ENCODE peak calls at places on chromosomes 13 and 19, in nine cellular contexts. D is heart right ventricle, Z is upper lobe of left lung, U is heart left ventricle, Y is tibial artery, S is neuronal stem cell, M is testis, I is ascending aorta, J is gastrocnemius medialis. A is an unnamed sample.

GRCh38 chr13:28035146-28035782 is 46.8 kb upstream of the URAD start:
- DNase-seq in J (no peak), I (no peak), U (no peak), Y (no peak), Z (peak; percentile 39), S (no peak), D (no peak), M (no peak), A (no peak)

GRCh38 chr13:45162194-45162593 is 38.7 kb downstream of the KCTD4 start:
- DNase-seq in J (no peak), U (no peak), M (no peak), S (no peak), Z (no peak), I (no peak), Y (no peak), D (no peak), A (no peak)

GRCh38 chr13:81381560-81381959 is 1040.6 kb upstream of the SPRY2 start:
- DNase-seq in Z (no peak), Y (no peak), I (no peak), U (no peak), M (no peak), S (no peak), J (no peak), D (no peak), A (no peak)

GRCh38 chr19:49150106-49150943 is 4.9 kb downstream of the HRC start:
- DNase-seq in Y (peak; percentile 90), I (peak; percentile 89), M (peak; percentile 88), U (peak; percentile 89), J (peak; percentile 68), S (peak; percentile 90), Z (peak; percentile 79), D (peak; percentile 87), A (peak; percentile 89)

GRCh38 chr19:55442372-55443044 is 592 bp downstream of the SHISA7 start:
- DNase-seq in U (no peak), Y (no peak), Z (no peak), I (no peak), S (no peak), J (no peak), M (no peak), D (no peak), A (no peak)

GRCh38 chr13:46012404-46012803 is 40.1 kb downstream of the ZC3H13 start:
- DNase-seq in D (no peak), J (no peak), S (no peak), Z (no peak), Y (no peak), U (no peak), M (no peak), I (no peak), A (no peak)

GRCh38 chr19:55172741-55173140 is 6.3 kb upstream of the DNAAF3 start:
- DNase-seq in J (no peak), Z (no peak), S (no peak), Y (no peak), U (no peak), M (no peak), D (no peak), I (no peak), A (no peak)

GRCh38 chr13:80649274-80649673 is 308.3 kb upstream of the SPRY2 start:
- DNase-seq in Y (no peak), Z (no peak), M (no peak), U (no peak), J (no peak), S (no peak), I (no peak), D (no peak), A (no peak)

GRCh38 chr19:14385492-14385891 is 4.2 kb downstream of the ADGRE5 start:
- DNase-seq in Y (no peak), Z (no peak), S (no peak), J (no peak), M (no peak), I (no peak), U (no peak), D (no peak), A (no peak)
- H3K27ac ChIP-seq in Y (peak overlapping the region; percentile 94), Z (peak overlapping the region; percentile 58), S (no peak overlapping the region), J (peak overlapping the region; percentile 64), M (no peak overlapping the region), I (peak overlapping the region; percentile 97), U (no peak overlapping the region), D (no peak overlapping the region), A (no peak overlapping the region)

GRCh38 chr13:41915096-41915495 is 45.8 kb downstream of the VWA8 start:
- DNase-seq in J (no peak), Z (no peak), Y (no peak), M (no peak), S (no peak), D (no peak), I (no peak), U (no peak), A (no peak)

GRCh38 chr13:41917641-41918040 is 43.3 kb downstream of the VWA8 start:
- DNase-seq in Y (no peak), J (no peak), U (no peak), D (no peak), I (no peak), S (no peak), Z (no peak), M (no peak), A (no peak)

GRCh38 chr13:41919741-41920487 is 41.0 kb downstream of the VWA8 start:
- DNase-seq in U (no peak), D (no peak), S (no peak), Y (no peak), I (no peak), J (no peak), M (no peak), Z (no peak), A (peak; percentile 37)

GRCh38 chr13:41916173-41916954 is 44.5 kb downstream of the VWA8 start:
- DNase-seq in U (no peak), Y (no peak), Z (no peak), D (no peak), J (no peak), M (no peak), I (no peak), S (no peak), A (no peak)

DNA sequence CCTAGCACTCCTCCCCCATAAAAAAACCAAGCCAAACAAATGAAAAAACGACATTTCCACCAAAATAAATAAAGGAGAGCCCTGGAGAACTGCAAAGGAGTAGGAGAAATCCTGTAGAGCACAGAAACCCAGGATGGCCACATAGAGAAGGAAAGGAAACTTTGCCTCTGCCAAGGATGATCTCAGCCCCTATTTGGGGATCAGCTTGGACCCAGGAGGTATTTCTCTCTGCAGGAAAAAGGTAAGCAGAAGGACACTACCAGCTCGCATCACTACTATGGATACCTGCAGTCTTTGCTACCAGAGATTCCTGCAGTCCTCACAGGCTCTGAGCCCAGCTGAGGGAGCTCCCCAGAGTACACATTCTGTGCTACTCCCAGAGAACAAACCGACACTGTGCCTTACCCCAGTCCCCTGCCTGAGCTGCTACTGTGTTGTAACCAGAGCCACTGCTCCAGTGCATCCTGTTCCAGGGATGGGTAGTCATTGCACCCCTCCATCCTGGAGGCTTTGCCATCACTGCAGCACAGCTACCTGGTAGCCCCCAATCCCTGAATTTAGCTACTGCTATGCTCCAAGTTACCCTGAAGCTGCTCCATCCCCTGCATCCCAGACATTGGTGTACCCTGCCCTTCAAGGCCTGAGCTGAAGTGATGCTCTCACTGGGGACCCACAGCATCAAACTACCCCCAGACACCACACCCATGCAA is 41.7 kb downstream of the VWA8 start:
- DNase-seq in Y (no peak), U (no peak), Z (no peak), D (peak; percentile 54), J (no peak), M (no peak), I (no peak), S (no peak), A (no peak)
- H3K4me1 ChIP-seq in Y (peaks cover 14% of the 10 kb centered on the region), U (peaks cover 51% of the 10 kb centered on the region), Z (peaks cover 13% of the 10 kb centered on the region), D (peaks cover 39% of the 10 kb centered on the region), J (peaks cover 59% of the 10 kb centered on the region), M (peaks cover 5% of the 10 kb centered on the region), I (peaks cover 28% of the 10 kb centered on the region), S (no peaks in the 10 kb centered on the region), A (peaks cover 5% of the 10 kb centered on the region)

GRCh38 chr19:14758816-14759215 is 19.5 kb downstream of the ADGRE2 start:
- DNase-seq in Z (no peak), D (no peak), M (no peak), J (no peak), Y (no peak), U (no peak), I (peak; percentile 2), S (no peak), A (no peak)
- H3K27ac ChIP-seq in Z (no peak overlapping the region), D (no peak overlapping the region), M (no peak overlapping the region), J (no peak overlapping the region), Y (no peak overlapping the region), U (no peak overlapping the region), I (no peak overlapping the region), S (no peak overlapping the region), A (no peak overlapping the region)

DNA sequence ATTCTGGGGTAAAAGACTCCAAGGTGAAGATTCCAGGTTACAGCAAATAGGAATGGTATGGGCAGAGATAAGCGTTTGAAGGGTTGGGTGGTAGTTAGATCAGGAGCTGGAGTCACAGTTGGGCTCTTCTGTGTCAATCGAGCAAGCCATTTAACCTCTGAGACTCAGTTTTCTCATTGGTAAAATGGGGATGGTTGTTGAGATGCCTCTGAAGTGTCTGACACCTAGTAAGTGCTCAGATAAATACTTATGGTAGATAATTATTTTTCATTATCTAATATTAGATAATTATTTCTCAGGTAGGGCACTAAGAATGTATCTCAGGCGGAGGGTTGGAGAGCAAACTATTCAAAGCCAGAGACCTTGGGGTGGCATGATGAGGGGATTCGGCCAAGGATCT is 7.8 kb downstream of the LTBP4 start:
- DNase-seq in I (no peak), J (no peak), M (no peak), Z (no peak), D (no peak), S (no peak), U (no peak), Y (no peak), A (no peak)
- H3K4me1 ChIP-seq in I (peaks cover 26% of the 10 kb centered on the region), J (peaks cover 20% of the 10 kb centered on the region), M (peaks cover 41% of the 10 kb centered on the region), Z (peaks cover 50% of the 10 kb centered on the region), D (peaks cover 58% of the 10 kb centered on the region), S (no peaks in the 10 kb centered on the region), U (peaks cover 66% of the 10 kb centered on the region), Y (peaks cover 31% of the 10 kb centered on the region), A (peaks cover 4% of the 10 kb centered on the region)

GRCh38 chr19:44623080-44623479 is 9.7 kb downstream of the IGSF23 start:
- DNase-seq in I (no peak), Y (no peak), M (no peak), D (no peak), J (no peak), U (no peak), S (no peak), Z (peak; percentile 52), A (no peak)
- H3K27ac ChIP-seq in I (no peak overlapping the region), Y (no peak overlapping the region), M (no peak overlapping the region), D (no peak overlapping the region), J (no peak overlapping the region), U (no peak overlapping the region), S (no peak overlapping the region), Z (no peak overlapping the region), A (no peak overlapping the region)

GRCh38 chr19:45075215-45076028 is 856 bp downstream of the ZNF296 start:
- DNase-seq in U (peak; percentile 88), Y (peak; percentile 88), I (peak; percentile 77), J (peak; percentile 43), M (peak; percentile 35), Z (peak; percentile 97), S (no peak), D (peak; percentile 55), A (peak; percentile 18)
- H3K4me1 ChIP-seq in U (peaks cover 23% of the 10 kb centered on the region), Y (peaks cover 21% of the 10 kb centered on the region), I (peaks cover 10% of the 10 kb centered on the region), J (peaks cover 15% of the 10 kb centered on the region), M (peaks cover 21% of the 10 kb centered on the region), Z (peaks cover 27% of the 10 kb centered on the region), S (peaks cover 13% of the 10 kb centered on the region), D (peaks cover 46% of the 10 kb centered on the region), A (no peaks in the 10 kb centered on the region)